ENCODE peak calls at places on chromosomes 6 and 20, in five cellular contexts. P is K562, U is prostate gland, Q is stomach, N is spleen. D is an unnamed sample. For H3K4me1, the result is how much of the 10 kb centered on the place peaks cover.

GRCh38 chr20:45630366-45630765 is 718 bp downstream of the WFDC9 start:
- DNase-seq in U (no peak), N (no peak), P (no peak), Q (no peak), D (no peak)

GRCh38 chr20:44711237-44711636 is 3.9 kb upstream of the CCN5 start:
- DNase-seq in P (no peak), Q (no peak), U (no peak), N (no peak), D (no peak)

GRCh38 chr6:52399511-52400315 is 20.4 kb upstream of the EFHC1 start:
- DNase-seq in Q (no peak), N (no peak), P (peak), U (peak), D (no peak)

GRCh38 chr20:11676618-11677289 is 240.9 kb upstream of the BTBD3 start:
- DNase-seq in P (peak), N (no peak), U (no peak), Q (no peak), D (no peak)

GRCh38 chr6:9520417-9521151 is 894.3 kb downstream of the TFAP2A start:
- DNase-seq in P (no peak), Q (no peak), N (no peak), U (no peak), D (no peak)

GRCh38 chr6:31354248-31354647 is 2.7 kb downstream of the HLA-B start:
- DNase-seq in P (no peak), U (no peak), N (no peak), Q (no peak), D (no peak)

GRCh38 chr20:62544505-62545055 is 68.8 kb upstream of the GATA5 start:
- DNase-seq in Q (no peak), N (no peak), U (no peak), P (no peak), D (no peak)

GRCh38 chr6:160284575-160284974 is 26.0 kb upstream of the SLC22A2 start:
- DNase-seq in U (no peak), Q (no peak), P (no peak), N (no peak), D (no peak)

GRCh38 chr6:41780623-41781301 is at the start of gene PRICKLE4:
- DNase-seq in Q (peak), U (peak), N (peak), P (peak), D (peak)

GRCh38 chr6:143999406-143999805 is 8.7 kb downstream of the PLAGL1 start:
- DNase-seq in N (no peak), U (no peak), P (no peak), Q (no peak), D (no peak)

GRCh38 chr6:34819571-34820480 is 27.9 kb downstream of the BLTP3A start:
- DNase-seq in P (no peak), Q (no peak), N (no peak), U (no peak), D (no peak)

GRCh38 chr20:11499235-11499634 is 418.5 kb upstream of the BTBD3 start:
- DNase-seq in N (no peak), Q (no peak), P (no peak), U (no peak), D (no peak)

GRCh38 chr6:70673601-70674000 is 5.9 kb downstream of the SMAP1 start:
- DNase-seq in P (peak), Q (no peak), U (no peak), N (no peak), D (no peak)

GRCh38 chr6:70163795-70164194 is 139.1 kb downstream of the COL9A1 start:
- DNase-seq in Q (no peak), P (peak), U (no peak), N (no peak), D (no peak)

DNA sequence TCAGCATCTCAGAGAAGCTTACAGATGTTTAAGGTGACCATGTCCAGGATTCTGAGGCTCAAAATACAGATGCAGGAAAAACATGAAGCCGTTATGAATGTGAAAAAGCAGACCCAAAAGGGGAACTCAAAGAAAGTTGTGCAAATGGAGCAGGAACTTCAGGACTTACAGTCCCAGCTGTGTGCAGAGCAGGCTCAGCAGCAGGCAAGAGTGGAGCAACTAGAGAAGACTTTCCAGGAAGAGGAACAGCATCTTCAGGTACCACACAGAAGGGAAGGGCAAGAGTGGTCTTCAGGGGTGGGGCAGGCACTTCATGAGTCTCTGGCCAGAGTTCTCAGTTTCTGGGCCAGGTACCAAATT is 15.2 kb downstream of the RNF8 start:
- DNase-seq in P (no peak), Q (no peak), U (no peak), N (no peak), D (no peak)
- TF ChIP-seq POLR2AphosphoS5 in P (no peak), Q (no peak), U (no peak), N (no peak), D (no peak)

GRCh38 chr6:84508334-84508733 is 256.1 kb downstream of the TBX18 start:
- DNase-seq in U (no peak), N (no peak), P (no peak), Q (no peak), D (no peak)

GRCh38 chr6:84512396-84512795 is 252.0 kb downstream of the TBX18 start:
- DNase-seq in P (no peak), U (no peak), Q (no peak), N (no peak), D (no peak)

GRCh38 chr6:84511929-84512328 is 252.5 kb downstream of the TBX18 start:
- DNase-seq in U (no peak), Q (no peak), P (no peak), N (no peak), D (no peak)

GRCh38 chr6:84504025-84504424 is 260.4 kb downstream of the TBX18 start:
- DNase-seq in P (no peak), Q (no peak), U (no peak), N (no peak), D (no peak)

GRCh38 chr6:84508981-84509380 is 255.4 kb downstream of the TBX18 start:
- DNase-seq in P (no peak), U (no peak), N (no peak), Q (no peak), D (no peak)
- H3K4me1 ChIP-seq in P (under half), U (under half), N (under half), Q (under half), D (under half)

DNA sequence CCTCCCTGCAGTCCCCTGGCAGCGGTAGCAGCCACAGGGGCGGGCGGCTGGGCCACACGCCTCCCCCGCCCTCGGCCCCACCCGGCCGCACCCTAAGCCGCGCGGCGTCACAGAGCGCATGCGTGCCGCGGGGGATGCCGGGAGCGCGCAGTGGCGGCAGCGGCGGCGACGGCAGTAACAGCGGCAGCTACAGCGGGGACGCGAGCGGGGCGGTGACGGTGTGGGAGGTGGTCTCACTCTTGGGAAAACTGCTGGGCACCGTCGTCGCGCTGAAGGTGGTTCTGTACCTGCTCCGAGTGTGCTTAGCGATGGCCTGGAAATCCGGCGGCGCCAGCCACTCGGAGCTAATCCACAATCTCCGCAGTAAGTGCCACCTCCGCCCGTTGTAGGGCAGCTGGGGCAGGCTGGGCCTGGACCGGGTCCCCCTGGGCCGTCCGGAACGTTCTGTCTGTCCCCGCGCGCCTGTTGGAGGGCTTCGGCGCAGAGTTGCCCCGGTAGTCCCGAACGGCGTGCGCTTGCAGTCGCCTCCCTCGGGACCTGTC is at the start of gene PCMT1:
- DNase-seq in U (peak), P (peak), N (peak), Q (peak), D (peak)
- TF ChIP-seq POLR2A in U (peak), P (peak), N (peak), Q (no peak), D (peak)

GRCh38 chr6:139623382-139623781 is 248.9 kb upstream of the CITED2 start:
- DNase-seq in N (no peak), Q (no peak), U (no peak), P (no peak), D (no peak)

GRCh38 chr6:139625081-139625939 is 250.9 kb upstream of the CITED2 start:
- DNase-seq in P (peak), Q (no peak), N (no peak), U (no peak), D (no peak)

GRCh38 chr6:139628220-139628619 is 253.8 kb upstream of the CITED2 start:
- DNase-seq in N (no peak), U (no peak), Q (no peak), P (no peak), D (no peak)

GRCh38 chr6:139625998-139626975 is 251.8 kb upstream of the CITED2 start:
- DNase-seq in P (no peak), Q (no peak), U (no peak), N (no peak), D (no peak)

GRCh38 chr6:139627091-139627490 is 252.6 kb upstream of the CITED2 start:
- DNase-seq in U (no peak), P (no peak), N (no peak), Q (no peak), D (no peak)
- TF ChIP-seq POLR2AphosphoS5 in U (no peak), P (no peak), N (no peak), Q (no peak), D (no peak)

D was measured in sigmoid colon.